ENCODE peak calls at places on chromosomes 16 and 17, in five cellular contexts. P is AG04450, S is nephron progenitor cell, X is upper lobe of right lung, T is esophagus squamous epithelium. E is an unnamed sample.

GRCh38 chr17:14427914-14428639 is 127.2 kb downstream of the HS3ST3B1 start:
- DNase-seq in T (no peak), S (no peak), P (no peak), X (no peak), E (no peak)

GRCh38 chr16:63617990-63618763 is 1503.7 kb downstream of the CDH11 start:
- DNase-seq in X (no peak), P (no peak), T (no peak), S (no peak), E (no peak)

GRCh38 chr17:55926276-55926995 is 175.6 kb downstream of the PCTP start:
- DNase-seq in T (no peak), S (no peak), P (no peak), X (no peak), E (no peak)

GRCh38 chr17:2125013-2125535 is 70.2 kb downstream of the HIC1 start:
- DNase-seq in S (no peak), X (no peak), P (no peak), T (no peak), E (no peak)

GRCh38 chr17:57762375-57762916 is 17.3 kb upstream of the CCDC182 start:
- DNase-seq in S (peak), T (no peak), X (no peak), P (no peak), E (no peak)

GRCh38 chr17:79670537-79671386 is 59.9 kb upstream of the RBFOX3 start:
- DNase-seq in S (no peak), X (no peak), T (no peak), P (no peak), E (no peak)

GRCh38 chr17:76695059-76695892 is 15.5 kb downstream of the MXRA7 start:
- DNase-seq in T (no peak), X (no peak), P (no peak), S (no peak), E (no peak)

GRCh38 chr17:65901394-65901793 is 290.5 kb downstream of the CEP112 start:
- DNase-seq in P (no peak), T (no peak), X (no peak), S (no peak), E (no peak)

GRCh38 chr17:13337864-13338371 is 263.8 kb downstream of the HS3ST3A1 start:
- DNase-seq in T (no peak), P (peak), X (no peak), S (peak), E (no peak)

GRCh38 chr16:89827383-89828198 is 684 bp upstream of the SPIRE2 start:
- DNase-seq in T (no peak), X (no peak), S (peak), P (no peak), E (no peak)

GRCh38 chr16:50121721-50122445 is 31.2 kb upstream of the TENT4B start:
- DNase-seq in S (no peak), T (no peak), X (no peak), P (no peak), E (no peak)

GRCh38 chr16:73382921-73383594 is 335.1 kb upstream of the ZFHX3 start:
- DNase-seq in X (no peak), T (no peak), S (peak), P (no peak), E (no peak)

GRCh38 chr16:81937305-81938038 is 73.8 kb downstream of the SDR42E1 start:
- DNase-seq in T (no peak), S (peak), X (no peak), P (no peak), E (no peak)

GRCh38 chr16:81938331-81939163 is 72.7 kb downstream of the SDR42E1 start:
- DNase-seq in T (no peak), S (no peak), P (no peak), X (no peak), E (no peak)

GRCh38 chr16:81940781-81941560 is 70.3 kb downstream of the SDR42E1 start:
- DNase-seq in T (no peak), X (no peak), S (no peak), P (peak), E (peak)

GRCh38 chr16:81936209-81936608 is 75.1 kb downstream of the SDR42E1 start:
- DNase-seq in P (no peak), S (no peak), T (no peak), X (no peak), E (no peak)

GRCh38 chr16:81939164-81940067 is 71.9 kb downstream of the SDR42E1 start:
- DNase-seq in T (no peak), P (no peak), S (no peak), X (no peak), E (no peak)
- TF ChIP-seq CTCF in T (no peak), P (peak), S (no peak), X (no peak), E (no peak)

GRCh38 chr16:76857402-76857801 is 333.6 kb upstream of the MON1B start:
- DNase-seq in X (no peak), T (no peak), S (no peak), P (no peak), E (no peak)

GRCh38 chr16:76856112-76856511 is 334.9 kb upstream of the MON1B start:
- DNase-seq in T (no peak), S (no peak), X (no peak), P (no peak), E (no peak)

GRCh38 chr16:76854234-76854633 is 336.8 kb upstream of the MON1B start:
- DNase-seq in X (no peak), S (no peak), P (no peak), T (no peak), E (no peak)
- TF ChIP-seq CTCF in X (no peak), S (no peak), P (peak), T (no peak), E (no peak)

GRCh38 chr17:7842950-7843535 is 9.0 kb downstream of the KDM6B start:
- DNase-seq in P (peak), T (no peak), X (peak), S (no peak), E (no peak)
- TF ChIP-seq CTCF in P (no peak), T (no peak), X (no peak), S (no peak), E (no peak)

GRCh38 chr16:62077998-62078397 is 41.8 kb upstream of the CDH8 start:
- DNase-seq in P (no peak), T (no peak), S (peak), X (no peak), E (no peak)
- TF ChIP-seq CTCF in P (no peak), T (peak), S (peak), X (peak), E (peak)

DNA sequence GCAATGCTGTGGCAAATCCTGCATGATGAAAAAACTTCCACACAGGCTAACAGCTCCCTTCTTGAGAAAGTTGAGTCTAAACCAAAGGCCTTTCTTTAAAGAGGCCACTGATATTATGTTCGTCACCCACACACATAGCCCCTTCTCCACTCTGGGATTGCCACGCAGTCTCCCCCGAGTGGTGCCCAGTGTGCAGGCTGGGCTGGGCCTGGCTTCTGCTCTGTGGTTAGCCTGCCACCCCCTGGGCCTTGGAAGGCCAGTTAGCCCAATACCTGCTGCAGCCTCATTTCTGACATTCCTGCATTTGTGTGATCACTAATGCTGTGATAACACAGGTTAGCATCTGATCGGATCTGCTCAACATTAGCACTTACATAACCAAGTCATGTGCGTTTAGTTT is 44.8 kb downstream of the CDH3 start:
- DNase-seq in T (no peak), S (no peak), P (no peak), X (no peak), E (no peak)
- TF ChIP-seq CTCF in T (no peak), S (no peak), P (no peak), X (no peak), E (no peak)

DNA sequence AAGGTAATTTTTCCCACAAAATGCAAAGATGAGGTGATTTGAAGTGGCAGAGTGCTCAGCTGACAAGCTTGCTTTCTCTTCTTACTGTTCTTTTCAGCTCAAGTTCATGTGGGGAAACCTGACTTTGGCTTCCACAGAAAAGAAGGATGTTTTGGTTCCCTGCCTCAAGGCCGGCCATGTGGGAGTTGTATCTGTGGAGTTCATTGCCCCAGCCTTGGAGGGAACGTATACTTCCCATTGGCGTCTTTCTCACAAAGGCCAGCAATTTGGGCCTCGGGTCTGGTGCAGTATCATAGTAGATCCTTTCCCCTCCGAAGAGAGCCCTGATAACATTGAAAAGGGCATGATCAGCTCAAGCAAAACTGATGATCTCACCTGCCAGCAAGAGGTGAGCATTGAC is 18.4 kb upstream of the TMEM106A start:
- DNase-seq in X (no peak), T (no peak), P (no peak), S (no peak), E (no peak)
- TF ChIP-seq CTCF in X (no peak), T (no peak), P (no peak), S (no peak), E (no peak)

GRCh38 chr17:18166894-18167293 is 16.7 kb upstream of the ALKBH5 start:
- DNase-seq in T (no peak), P (no peak), X (no peak), S (no peak), E (no peak)
- TF ChIP-seq CTCF in T (no peak), P (no peak), X (no peak), S (no peak), E (no peak)

DNA sequence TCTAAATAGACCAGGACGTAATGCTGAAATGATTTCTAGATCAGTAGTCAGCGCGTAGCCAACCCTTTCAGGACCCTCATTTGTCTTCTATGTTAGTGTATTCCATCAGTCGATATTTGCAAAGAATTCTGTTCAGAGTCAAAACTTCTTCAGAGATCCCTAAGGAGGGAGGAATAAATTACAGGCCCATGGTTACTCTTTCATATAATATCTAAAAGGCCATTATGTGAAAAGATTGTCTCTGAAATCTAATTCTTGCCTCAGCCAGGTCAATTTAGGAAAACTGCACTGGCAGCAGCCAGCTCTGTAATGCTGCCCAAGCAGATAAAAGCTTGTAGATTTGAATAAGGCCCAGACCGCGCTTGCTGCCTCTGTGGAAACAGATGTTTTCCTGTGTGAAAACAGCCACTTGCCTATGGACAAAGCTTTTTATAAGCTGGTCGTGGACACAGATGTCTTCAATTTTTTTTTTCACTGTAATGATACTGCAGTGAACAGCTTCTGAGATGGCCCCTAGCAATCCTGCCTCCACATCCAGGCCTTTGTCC is 379.8 kb downstream of the CNTNAP4 start:
- DNase-seq in T (no peak), P (no peak), S (no peak), X (no peak), E (no peak)
- TF ChIP-seq CTCF in T (no peak), P (no peak), S (no peak), X (no peak), E (no peak)

DNA sequence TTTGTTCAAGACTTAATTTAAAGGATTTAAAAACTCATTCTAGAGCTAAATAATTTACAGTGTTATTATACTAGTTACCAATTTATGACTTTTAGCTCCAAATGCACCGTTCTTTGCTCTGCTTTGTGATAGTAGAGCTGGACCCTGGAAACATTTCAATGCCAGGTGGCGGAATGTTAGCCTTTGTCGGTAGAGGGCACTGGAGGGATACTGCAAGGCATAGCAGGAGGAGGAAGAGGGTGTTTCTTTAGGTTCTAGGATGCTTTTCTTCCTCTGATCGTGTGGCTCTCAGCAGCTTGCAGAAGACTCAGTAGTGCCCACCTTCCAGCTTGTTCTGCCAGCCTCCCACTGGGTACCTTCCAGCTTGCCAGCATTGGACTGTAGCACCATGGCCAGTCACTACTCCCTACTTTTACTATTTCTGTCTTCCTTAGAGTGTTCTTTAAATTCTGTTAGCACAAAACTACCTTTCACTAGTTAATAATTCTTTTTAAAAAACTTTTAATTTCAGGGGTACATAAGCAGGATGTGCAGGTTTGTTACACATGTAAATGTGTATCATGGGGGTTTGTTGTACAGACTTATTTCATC is 325.3 kb downstream of the UTP18 start:
- DNase-seq in S (peak), X (no peak), T (no peak), P (no peak), E (no peak)
- TF ChIP-seq CTCF in S (peak), X (no peak), T (peak), P (no peak), E (no peak)